ENCODE peak calls at places on chromosomes 11 and 22, in ten cellular contexts. Y is RWPE1; W is cardiac muscle cell; I is CD4-positive, alpha-beta memory T cell; D is PC-3; B is substantia nigra; E is lower lobe of right lung; R is adrenal gland; M is thoracic aorta; Q is IMR-90. P is an unnamed sample.
A peak's percentile ranks its signal among the peaks of the same experiment; 100 is the strongest.

GRCh38 chr11:33976351-33977199 is 75.0 kb upstream of the CAPRIN1 start:
- DNase-seq in R (no peak), D (no peak), B (no peak), Q (peak; percentile 1), W (no peak), Y (no peak), I (no peak), M (no peak), E (no peak), P (no peak)

GRCh38 chr22:46659791-46660186 is 39.6 kb downstream of the GRAMD4 start:
- DNase-seq in W (no peak), M (no peak), D (no peak), Q (no peak), Y (no peak), B (no peak), R (no peak), I (no peak), E (no peak), P (no peak)

GRCh38 chr11:75283391-75283931 is 42.9 kb downstream of the TPBGL start:
- DNase-seq in W (no peak), M (no peak), Y (no peak), E (no peak), Q (no peak), D (no peak), R (no peak), I (no peak), B (no peak), P (no peak)

GRCh38 chr11:88384678-88385015 is 47.1 kb upstream of the CTSC start:
- DNase-seq in Y (no peak), D (peak; percentile 48), B (no peak), E (no peak), M (no peak), I (no peak), Q (peak; percentile 49), W (no peak), R (no peak), P (no peak)

GRCh38 chr22:36182056-36182455 is 19.6 kb downstream of the APOL4 start:
- DNase-seq in W (no peak), Y (no peak), I (no peak), M (no peak), B (no peak), E (no peak), D (no peak), Q (no peak), R (no peak), P (no peak)

GRCh38 chr11:57432714-57433163 is 5.8 kb upstream of the SLC43A3 start:
- DNase-seq in W (no peak), M (no peak), E (peak; percentile 61), Q (peak; percentile 93), Y (no peak), D (peak; percentile 66), I (no peak), R (no peak), B (no peak), P (no peak)

GRCh38 chr11:117861151-117862018 is 15.1 kb downstream of the FXYD6 start:
- DNase-seq in E (no peak), Q (no peak), W (peak; percentile 84), B (no peak), R (no peak), I (no peak), Y (peak; percentile 14), D (peak; percentile 30), M (no peak), P (no peak)

GRCh38 chr22:21759631-21760030 is 24.0 kb upstream of the YPEL1 start:
- DNase-seq in E (no peak), B (no peak), Y (no peak), I (no peak), M (no peak), D (no peak), Q (no peak), R (no peak), W (no peak), P (no peak)

GRCh38 chr11:64276653-64277431 is 7.6 kb downstream of the BAD start:
- DNase-seq in Y (peak; percentile 86), W (no peak), E (peak; percentile 53), M (no peak), B (no peak), Q (no peak), R (no peak), I (no peak), D (peak; percentile 91), P (peak; percentile 78)

GRCh38 chr11:55707029-55707428 is 45.0 kb downstream of the OR4C6 start:
- DNase-seq in B (no peak), I (no peak), W (no peak), D (peak; percentile 76), Q (peak; percentile 33), Y (peak; percentile 23), R (no peak), E (no peak), M (no peak), P (no peak)

GRCh38 chr11:84412862-84413261 is 1126.7 kb upstream of the CCDC90B start:
- DNase-seq in B (no peak), D (no peak), M (no peak), E (no peak), I (no peak), W (no peak), Q (no peak), R (no peak), Y (no peak), P (no peak)

GRCh38 chr11:33742249-33742851 is 6.1 kb upstream of the CD59 start:
- DNase-seq in R (no peak), M (no peak), Q (no peak), B (no peak), I (peak; percentile 33), D (peak; percentile 60), W (no peak), E (no peak), Y (no peak), P (no peak)

GRCh38 chr11:96187779-96188624 is 155.0 kb downstream of the MAML2 start:
- DNase-seq in I (no peak), W (no peak), M (peak; percentile 59), Q (peak; percentile 85), B (no peak), E (no peak), R (peak; percentile 83), D (peak; percentile 92), Y (peak; percentile 58), P (peak; percentile 34)

DNA sequence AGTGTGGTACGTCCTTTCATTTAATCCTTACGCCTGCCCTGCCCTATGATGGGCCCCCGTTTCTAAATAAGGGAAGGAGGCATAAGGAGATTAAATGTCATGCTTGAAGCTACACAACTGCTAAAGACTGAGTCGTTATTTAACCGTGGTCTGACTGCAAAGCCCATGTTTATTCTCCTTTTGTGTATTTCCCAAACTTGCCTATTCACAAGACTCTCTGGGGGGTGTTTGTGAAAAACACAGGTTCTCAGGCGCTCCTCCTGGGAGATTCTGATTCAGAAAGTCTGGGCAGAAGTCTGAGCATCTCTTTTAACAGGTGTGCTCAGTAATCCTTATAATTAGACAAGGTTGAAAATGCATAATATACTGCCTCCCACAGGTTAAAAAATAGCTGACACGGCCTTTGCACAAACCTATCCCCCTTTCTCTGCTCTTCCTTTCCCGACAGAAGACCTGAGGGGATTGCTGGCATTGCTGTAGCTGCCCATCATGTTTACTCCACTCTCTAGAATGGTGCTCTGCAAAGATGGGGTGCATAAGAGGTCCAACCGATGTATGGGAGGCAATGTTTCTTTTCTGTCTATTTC is 56.4 kb upstream of the ZBTB44 start:
- DNase-seq in M (no peak), D (peak; percentile 39), B (no peak), W (no peak), Q (no peak), R (no peak), Y (no peak), E (no peak), I (peak; percentile 4), P (no peak)
- H3K27ac ChIP-seq in M (no peak overlapping the region), D (no peak overlapping the region), B (peak overlapping the region; percentile 96), W (no peak overlapping the region), Q (no peak overlapping the region), R (no peak overlapping the region), Y (no peak overlapping the region), E (no peak overlapping the region), I (no peak overlapping the region), P (no peak overlapping the region)

DNA sequence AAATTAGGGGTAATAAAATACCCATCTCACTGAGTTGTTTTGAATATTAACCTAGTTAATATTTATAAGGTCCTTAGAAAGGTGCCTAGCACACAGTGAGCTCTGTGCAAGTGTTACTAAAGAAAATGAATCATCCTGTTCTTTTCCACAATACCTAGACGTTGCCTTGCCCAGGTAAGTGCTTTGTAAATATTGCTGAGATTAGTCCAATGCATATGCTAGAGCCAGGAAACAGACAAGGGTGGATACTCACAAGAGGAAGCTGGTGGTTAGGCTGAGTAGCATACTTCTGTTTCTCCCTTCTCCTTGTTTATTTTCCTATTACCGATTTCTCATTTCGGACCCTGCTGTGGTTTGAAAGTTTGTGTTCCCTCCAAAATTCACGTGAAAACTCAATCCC is 58.1 kb upstream of the BARX2 start:
- DNase-seq in E (no peak), M (no peak), D (peak; percentile 84), W (no peak), Y (peak; percentile 29), I (no peak), R (no peak), Q (no peak), B (no peak), P (peak; percentile 74)
- H3K27ac ChIP-seq in E (peak overlapping the region; percentile 73), M (no peak overlapping the region), D (peak overlapping the region; percentile 59), W (no peak overlapping the region), Y (no peak overlapping the region), I (no peak overlapping the region), R (no peak overlapping the region), Q (no peak overlapping the region), B (no peak overlapping the region), P (peak overlapping the region; percentile 85)

DNA sequence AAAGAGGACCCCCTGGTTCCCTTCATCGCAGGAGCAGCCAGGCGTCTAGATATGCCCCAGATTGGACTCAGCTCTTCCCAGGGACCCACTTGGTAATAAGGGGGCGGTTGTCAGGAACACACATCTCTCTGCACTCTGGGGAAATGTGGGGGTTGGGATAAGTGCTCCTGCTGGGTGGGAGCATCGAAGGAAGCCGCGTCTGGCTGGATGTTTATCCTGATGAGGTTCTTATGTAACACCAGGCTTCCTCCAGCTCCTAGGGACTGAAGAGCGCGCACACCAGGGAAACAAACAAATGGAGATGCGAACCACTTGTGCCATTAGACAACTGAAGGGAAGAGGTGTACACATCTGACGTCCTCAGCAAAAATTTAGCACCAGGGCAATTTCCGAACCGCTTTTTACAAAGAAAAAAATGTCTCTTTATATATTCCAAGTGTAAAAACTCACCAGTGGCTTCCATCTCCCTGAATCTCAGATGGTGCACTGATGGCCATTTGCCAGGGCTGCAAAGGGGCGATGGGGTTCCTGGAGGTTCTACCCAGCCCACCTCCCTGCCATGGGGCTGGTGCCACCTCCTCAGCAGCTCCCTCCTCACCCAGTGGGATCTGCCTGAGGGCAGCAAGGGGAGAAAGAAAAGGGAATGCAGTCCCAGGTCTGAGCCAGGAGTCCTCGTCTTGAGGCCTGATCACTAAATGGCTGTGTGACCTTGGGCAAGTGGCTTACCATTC is 89.4 kb downstream of the PKNOX2 start:
- DNase-seq in B (no peak), Q (no peak), W (no peak), Y (no peak), D (no peak), I (no peak), R (no peak), E (no peak), M (no peak), P (no peak)
- H3K27ac ChIP-seq in B (no peak overlapping the region), Q (no peak overlapping the region), W (no peak overlapping the region), Y (no peak overlapping the region), D (no peak overlapping the region), I (no peak overlapping the region), R (no peak overlapping the region), E (no peak overlapping the region), M (no peak overlapping the region), P (no peak overlapping the region)

DNA sequence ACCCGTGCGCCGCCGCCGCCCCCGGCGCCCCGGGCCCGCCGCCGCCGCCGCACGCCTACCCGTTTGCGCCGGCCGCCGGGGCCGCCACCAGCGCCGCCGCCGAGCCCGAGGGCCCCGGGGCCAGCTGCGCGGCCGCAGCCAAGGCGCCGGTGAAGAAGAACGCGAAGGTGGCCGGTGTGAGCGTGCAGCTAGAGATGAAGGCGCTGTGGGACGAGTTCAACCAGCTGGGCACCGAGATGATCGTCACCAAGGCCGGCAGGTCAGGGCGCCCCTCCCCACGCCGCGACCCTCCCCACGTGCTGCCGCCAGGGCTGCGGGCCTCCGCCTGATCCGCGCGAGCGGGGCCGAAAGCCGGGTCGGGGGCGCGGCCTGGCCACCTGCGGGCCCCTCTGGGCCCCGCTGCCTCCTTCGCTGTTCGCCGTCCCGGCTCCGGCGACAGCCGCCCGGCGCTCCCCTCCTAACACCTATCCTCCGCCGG is 483 bp downstream of the TBX1 start:
- DNase-seq in B (no peak), D (no peak), E (no peak), Q (no peak), M (no peak), Y (no peak), I (no peak), W (no peak), R (no peak), P (no peak)
- H3K27ac ChIP-seq in B (no peak overlapping the region), D (no peak overlapping the region), E (no peak overlapping the region), Q (no peak overlapping the region), M (peak overlapping the region; percentile 50), Y (peak overlapping the region; percentile 54), I (no peak overlapping the region), W (no peak overlapping the region), R (no peak overlapping the region), P (no peak overlapping the region)